ENCODE peak calls at places on chromosome 22, in ten cellular contexts. One of them, this sample, is unnamed.

GRCh38 chr22:38776086-38776485 is 17.9 kb downstream of the DNAL4 start:
- DNase-seq in H1: no peak
- DNase-seq in neural progenitor cell: no peak
- DNase-seq in HepG2: no peak
- DNase-seq in fibroblast of lung: no peak
- DNase-seq in mammary epithelial cell: no peak
- DNase-seq in PC-3: no peak
- DNase-seq in IMR-90: no peak
- DNase-seq in GM23338: no peak
- DNase-seq in neuronal stem cell: no peak
- DNase-seq in this sample: no peak

GRCh38 chr22:45686842-45687241 is 15.2 kb downstream of the ATXN10 start:
- DNase-seq in H1: no peak
- DNase-seq in neural progenitor cell: no peak
- DNase-seq in HepG2: no peak
- DNase-seq in fibroblast of lung: peak; percentile 45
- DNase-seq in mammary epithelial cell: no peak
- DNase-seq in PC-3: no peak
- DNase-seq in IMR-90: no peak
- DNase-seq in GM23338: no peak
- DNase-seq in neuronal stem cell: no peak
- DNase-seq in this sample: peak; percentile 68

GRCh38 chr22:30235687-30236170 is 10.8 kb downstream of the LIF start:
- DNase-seq in H1: no peak
- DNase-seq in neural progenitor cell: no peak
- DNase-seq in HepG2: no peak
- DNase-seq in fibroblast of lung: peak; percentile 47
- DNase-seq in mammary epithelial cell: peak; percentile 82
- DNase-seq in PC-3: peak; percentile 91
- DNase-seq in IMR-90: peak; percentile 88
- DNase-seq in GM23338: peak; percentile 56
- DNase-seq in neuronal stem cell: no peak
- DNase-seq in this sample: peak; percentile 48

GRCh38 chr22:50694099-50694498 is 21.5 kb downstream of the SHANK3 start:
- DNase-seq in H1: no peak
- DNase-seq in neural progenitor cell: no peak
- DNase-seq in HepG2: no peak
- DNase-seq in fibroblast of lung: peak; percentile 15
- DNase-seq in mammary epithelial cell: no peak
- DNase-seq in PC-3: peak; percentile 25
- DNase-seq in IMR-90: peak; percentile 25
- DNase-seq in GM23338: no peak
- DNase-seq in neuronal stem cell: no peak
- DNase-seq in this sample: peak; percentile 41

GRCh38 chr22:19889951-19890350 is 35.3 kb upstream of the GNB1L start:
- DNase-seq in H1: no peak
- DNase-seq in neural progenitor cell: no peak
- DNase-seq in HepG2: no peak
- DNase-seq in fibroblast of lung: no peak
- DNase-seq in mammary epithelial cell: no peak
- DNase-seq in PC-3: no peak
- DNase-seq in IMR-90: no peak
- DNase-seq in GM23338: no peak
- DNase-seq in neuronal stem cell: no peak
- DNase-seq in this sample: no peak

GRCh38 chr22:44898236-44898635 is 111.6 kb downstream of the PHF21B start:
- DNase-seq in H1: peak; percentile 32
- DNase-seq in neural progenitor cell: no peak
- DNase-seq in HepG2: no peak
- DNase-seq in fibroblast of lung: no peak
- DNase-seq in mammary epithelial cell: no peak
- DNase-seq in PC-3: no peak
- DNase-seq in IMR-90: no peak
- DNase-seq in GM23338: no peak
- DNase-seq in neuronal stem cell: no peak
- DNase-seq in this sample: no peak

GRCh38 chr22:19629720-19630419 is 84.4 kb upstream of the SEPTIN5 start:
- DNase-seq in H1: peak; percentile 94
- DNase-seq in neural progenitor cell: peak; percentile 90
- DNase-seq in HepG2: peak; percentile 65
- DNase-seq in fibroblast of lung: peak; percentile 76
- DNase-seq in mammary epithelial cell: peak; percentile 38
- DNase-seq in PC-3: peak; percentile 78
- DNase-seq in IMR-90: peak; percentile 71
- DNase-seq in GM23338: peak; percentile 93
- DNase-seq in neuronal stem cell: peak; percentile 82
- DNase-seq in this sample: peak; percentile 82

GRCh38 chr22:39219071-39220050 is 25.4 kb downstream of the PDGFB start:
- DNase-seq in H1: peak; percentile 46
- DNase-seq in neural progenitor cell: peak; percentile 44
- DNase-seq in HepG2: no peak
- DNase-seq in fibroblast of lung: no peak
- DNase-seq in mammary epithelial cell: no peak
- DNase-seq in PC-3: no peak
- DNase-seq in IMR-90: no peak
- DNase-seq in GM23338: peak; percentile 59
- DNase-seq in neuronal stem cell: no peak
- DNase-seq in this sample: no peak

GRCh38 chr22:30717331-30717921 is 22.8 kb downstream of the OSBP2 start:
- DNase-seq in H1: no peak
- DNase-seq in neural progenitor cell: no peak
- DNase-seq in HepG2: peak; percentile 12
- DNase-seq in fibroblast of lung: peak; percentile 78
- DNase-seq in mammary epithelial cell: peak; percentile 85
- DNase-seq in PC-3: peak; percentile 88
- DNase-seq in IMR-90: peak; percentile 90
- DNase-seq in GM23338: no peak
- DNase-seq in neuronal stem cell: no peak
- DNase-seq in this sample: peak; percentile 91

DNA sequence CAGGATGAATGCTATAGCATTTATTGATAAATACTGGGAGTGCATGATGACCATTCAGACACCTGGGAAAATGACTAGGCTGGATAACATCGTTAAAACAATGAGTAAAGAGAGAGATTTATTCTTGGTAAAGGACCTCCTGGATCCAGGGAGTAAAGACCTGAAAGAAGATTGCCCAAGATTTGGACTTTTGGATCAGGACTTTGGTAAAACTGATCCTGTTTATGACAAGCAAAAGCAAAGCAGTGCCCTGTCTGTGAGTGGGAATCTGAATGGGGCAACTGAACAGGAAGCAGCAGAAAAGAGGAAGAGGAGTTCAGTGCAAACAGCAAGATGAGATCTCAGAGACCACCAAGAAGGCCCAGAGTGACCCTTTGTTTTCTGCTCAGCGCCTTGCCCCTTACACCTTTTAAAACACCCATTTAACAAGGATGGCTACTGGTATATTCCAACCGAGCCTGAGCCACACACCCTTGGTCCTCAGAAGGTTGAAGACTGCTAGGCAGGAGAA is 121.9 kb downstream of the VPREB1 start:
- DNase-seq in H1: no peak
- DNase-seq in neural progenitor cell: no peak
- DNase-seq in HepG2: no peak
- DNase-seq in fibroblast of lung: no peak
- DNase-seq in mammary epithelial cell: no peak
- DNase-seq in PC-3: no peak
- DNase-seq in IMR-90: no peak
- DNase-seq in GM23338: no peak
- DNase-seq in neuronal stem cell: no peak
- DNase-seq in this sample: no peak
- H3K4me2 ChIP-seq in H1: no peak overlapping the region
- H3K4me2 ChIP-seq in neural progenitor cell: no peak overlapping the region
- H3K4me2 ChIP-seq in HepG2: no peak overlapping the region
- H3K4me2 ChIP-seq in fibroblast of lung: no peak overlapping the region
- H3K4me2 ChIP-seq in mammary epithelial cell: no peak overlapping the region
- H3K4me2 ChIP-seq in PC-3: no peak overlapping the region
- H3K4me2 ChIP-seq in IMR-90: no peak overlapping the region
- H3K4me2 ChIP-seq in GM23338: no peak overlapping the region
- H3K4me2 ChIP-seq in neuronal stem cell: no peak overlapping the region
- H3K4me2 ChIP-seq in this sample: no peak overlapping the region

GRCh38 chr22:42645341-42645937 is 3.8 kb downstream of the CYB5R3 start:
- DNase-seq in H1: no peak
- DNase-seq in neural progenitor cell: no peak
- DNase-seq in HepG2: no peak
- DNase-seq in fibroblast of lung: no peak
- DNase-seq in mammary epithelial cell: no peak
- DNase-seq in PC-3: no peak
- DNase-seq in IMR-90: no peak
- DNase-seq in GM23338: no peak
- DNase-seq in neuronal stem cell: no peak
- DNase-seq in this sample: peak; percentile 77
- H3K4me1 ChIP-seq in H1: peaks cover 19% of the 10 kb centered on the region
- H3K4me1 ChIP-seq in neural progenitor cell: peaks cover 15% of the 10 kb centered on the region
- H3K4me1 ChIP-seq in HepG2: peaks cover 83% of the 10 kb centered on the region
- H3K4me1 ChIP-seq in fibroblast of lung: peaks cover 32% of the 10 kb centered on the region
- H3K4me1 ChIP-seq in mammary epithelial cell: peaks cover 43% of the 10 kb centered on the region
- H3K4me1 ChIP-seq in PC-3: peaks cover 9% of the 10 kb centered on the region
- H3K4me1 ChIP-seq in IMR-90: peaks cover 40% of the 10 kb centered on the region
- H3K4me1 ChIP-seq in GM23338: peaks cover 13% of the 10 kb centered on the region
- H3K4me1 ChIP-seq in neuronal stem cell: peaks cover 10% of the 10 kb centered on the region
- H3K4me1 ChIP-seq in this sample: peaks cover 37% of the 10 kb centered on the region

GRCh38 chr22:40660725-40661124 is 18.6 kb upstream of the MCHR1 start:
- DNase-seq in H1: no peak
- DNase-seq in neural progenitor cell: no peak
- DNase-seq in HepG2: no peak
- DNase-seq in fibroblast of lung: no peak
- DNase-seq in mammary epithelial cell: no peak
- DNase-seq in PC-3: no peak
- DNase-seq in IMR-90: no peak
- DNase-seq in GM23338: no peak
- DNase-seq in neuronal stem cell: no peak
- DNase-seq in this sample: no peak

GRCh38 chr22:40666151-40666848 is 13.0 kb upstream of the MCHR1 start:
- DNase-seq in H1: no peak
- DNase-seq in neural progenitor cell: no peak
- DNase-seq in HepG2: no peak
- DNase-seq in fibroblast of lung: peak; percentile 53
- DNase-seq in mammary epithelial cell: no peak
- DNase-seq in PC-3: no peak
- DNase-seq in IMR-90: peak; percentile 53
- DNase-seq in GM23338: no peak
- DNase-seq in neuronal stem cell: no peak
- DNase-seq in this sample: peak; percentile 55

GRCh38 chr22:40668611-40669390 is 10.5 kb upstream of the MCHR1 start:
- DNase-seq in H1: no peak
- DNase-seq in neural progenitor cell: peak; percentile 35
- DNase-seq in HepG2: peak; percentile 62
- DNase-seq in fibroblast of lung: peak; percentile 78
- DNase-seq in mammary epithelial cell: peak; percentile 87
- DNase-seq in PC-3: peak; percentile 55
- DNase-seq in IMR-90: peak; percentile 89
- DNase-seq in GM23338: peak; percentile 43
- DNase-seq in neuronal stem cell: no peak
- DNase-seq in this sample: peak; percentile 89

GRCh38 chr22:40661661-40662060 is 17.6 kb upstream of the MCHR1 start:
- DNase-seq in H1: no peak
- DNase-seq in neural progenitor cell: no peak
- DNase-seq in HepG2: no peak
- DNase-seq in fibroblast of lung: no peak
- DNase-seq in mammary epithelial cell: no peak
- DNase-seq in PC-3: no peak
- DNase-seq in IMR-90: no peak
- DNase-seq in GM23338: no peak
- DNase-seq in neuronal stem cell: no peak
- DNase-seq in this sample: peak; percentile 21

DNA sequence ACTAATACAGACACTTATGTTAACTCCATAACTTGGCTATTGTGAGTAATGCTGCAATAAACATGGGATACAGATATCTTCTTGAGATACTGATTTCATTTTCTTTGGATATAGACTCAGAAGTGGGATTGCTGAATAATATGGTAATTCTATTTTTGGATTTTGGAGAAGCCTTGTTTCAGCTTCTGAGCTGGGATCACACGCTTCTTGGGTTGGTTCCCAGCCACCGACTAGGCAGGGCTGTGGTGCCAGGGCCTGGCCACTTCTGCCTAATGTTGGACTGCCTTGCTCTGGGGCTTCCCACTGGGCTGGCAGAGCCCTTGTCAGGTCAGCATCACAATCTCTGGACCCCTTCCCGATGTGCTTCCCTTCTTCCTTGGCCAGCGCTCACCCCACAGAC is 14.0 kb upstream of the MCHR1 start:
- DNase-seq in H1: no peak
- DNase-seq in neural progenitor cell: no peak
- DNase-seq in HepG2: no peak
- DNase-seq in fibroblast of lung: peak; percentile 48
- DNase-seq in mammary epithelial cell: no peak
- DNase-seq in PC-3: no peak
- DNase-seq in IMR-90: peak; percentile 85
- DNase-seq in GM23338: no peak
- DNase-seq in neuronal stem cell: no peak
- DNase-seq in this sample: peak; percentile 86
- H3K4me2 ChIP-seq in H1: no peak overlapping the region
- H3K4me2 ChIP-seq in neural progenitor cell: no peak overlapping the region
- H3K4me2 ChIP-seq in HepG2: no peak overlapping the region
- H3K4me2 ChIP-seq in fibroblast of lung: no peak overlapping the region
- H3K4me2 ChIP-seq in mammary epithelial cell: no peak overlapping the region
- H3K4me2 ChIP-seq in PC-3: no peak overlapping the region
- H3K4me2 ChIP-seq in IMR-90: peak overlapping the region; percentile 7
- H3K4me2 ChIP-seq in GM23338: no peak overlapping the region
- H3K4me2 ChIP-seq in neuronal stem cell: no peak overlapping the region
- H3K4me2 ChIP-seq in this sample: peak overlapping the region; percentile 47

GRCh38 chr22:48835857-48836672 is 991.6 kb downstream of the BRD1 start:
- DNase-seq in H1: no peak
- DNase-seq in neural progenitor cell: no peak
- DNase-seq in HepG2: no peak
- DNase-seq in fibroblast of lung: no peak
- DNase-seq in mammary epithelial cell: no peak
- DNase-seq in PC-3: no peak
- DNase-seq in IMR-90: no peak
- DNase-seq in GM23338: no peak
- DNase-seq in neuronal stem cell: no peak
- DNase-seq in this sample: no peak

GRCh38 chr22:48835364-48835763 is 992.3 kb downstream of the BRD1 start:
- DNase-seq in H1: no peak
- DNase-seq in neural progenitor cell: no peak
- DNase-seq in HepG2: no peak
- DNase-seq in fibroblast of lung: no peak
- DNase-seq in mammary epithelial cell: no peak
- DNase-seq in PC-3: no peak
- DNase-seq in IMR-90: no peak
- DNase-seq in GM23338: no peak
- DNase-seq in neuronal stem cell: no peak
- DNase-seq in this sample: no peak

GRCh38 chr22:48836673-48837340 is 990.9 kb downstream of the BRD1 start:
- DNase-seq in H1: no peak
- DNase-seq in neural progenitor cell: no peak
- DNase-seq in HepG2: no peak
- DNase-seq in fibroblast of lung: no peak
- DNase-seq in mammary epithelial cell: no peak
- DNase-seq in PC-3: no peak
- DNase-seq in IMR-90: no peak
- DNase-seq in GM23338: no peak
- DNase-seq in neuronal stem cell: no peak
- DNase-seq in this sample: no peak

GRCh38 chr22:48832592-48832991 is 995.1 kb downstream of the BRD1 start:
- DNase-seq in H1: no peak
- DNase-seq in neural progenitor cell: no peak
- DNase-seq in HepG2: no peak
- DNase-seq in fibroblast of lung: no peak
- DNase-seq in mammary epithelial cell: no peak
- DNase-seq in PC-3: no peak
- DNase-seq in IMR-90: no peak
- DNase-seq in GM23338: no peak
- DNase-seq in neuronal stem cell: no peak
- DNase-seq in this sample: no peak

GRCh38 chr22:48834404-48834803 is 993.3 kb downstream of the BRD1 start:
- DNase-seq in H1: no peak
- DNase-seq in neural progenitor cell: no peak
- DNase-seq in HepG2: no peak
- DNase-seq in fibroblast of lung: no peak
- DNase-seq in mammary epithelial cell: no peak
- DNase-seq in PC-3: no peak
- DNase-seq in IMR-90: no peak
- DNase-seq in GM23338: no peak
- DNase-seq in neuronal stem cell: no peak
- DNase-seq in this sample: no peak
- H3K4me1 ChIP-seq in H1: no peaks in the 10 kb centered on the region
- H3K4me1 ChIP-seq in neural progenitor cell: peaks cover 10% of the 10 kb centered on the region
- H3K4me1 ChIP-seq in HepG2: no peaks in the 10 kb centered on the region
- H3K4me1 ChIP-seq in fibroblast of lung: no peaks in the 10 kb centered on the region
- H3K4me1 ChIP-seq in mammary epithelial cell: no peaks in the 10 kb centered on the region
- H3K4me1 ChIP-seq in PC-3: no peaks in the 10 kb centered on the region
- H3K4me1 ChIP-seq in IMR-90: no peaks in the 10 kb centered on the region
- H3K4me1 ChIP-seq in GM23338: no peaks in the 10 kb centered on the region
- H3K4me1 ChIP-seq in neuronal stem cell: no peaks in the 10 kb centered on the region
- H3K4me1 ChIP-seq in this sample: no peaks in the 10 kb centered on the region

This sample was measured in GM23248.